ENCODE peak calls at places on chromosomes 6 and 20, in seven cellular contexts. S, D, E, Y, A, B and V are unnamed samples.

GRCh38 chr6:57242505-57242904 is 20.4 kb upstream of the RAB23 start:
- DNase-seq in S (no peak), D (no peak), E (peak; percentile 18), Y (no peak), A (no peak), B (no peak), V (peak; percentile 60)

GRCh38 chr6:89162047-89162371 is 16.2 kb downstream of the PM20D2 start:
- DNase-seq in S (peak; percentile 88), D (no peak), E (no peak), Y (no peak), A (no peak), B (no peak), V (no peak)

GRCh38 chr20:33008336-33009213 is 1.1 kb downstream of the BPIFB2 start:
- DNase-seq in S (no peak), D (no peak), E (no peak), Y (peak; percentile 39), A (no peak), B (no peak), V (no peak)

GRCh38 chr6:35476004-35476403 is 7.8 kb downstream of the RPL10A start:
- DNase-seq in S (no peak), D (no peak), E (no peak), Y (peak; percentile 46), A (no peak), B (no peak), V (no peak)

GRCh38 chr6:76792394-76792793 is 670.9 kb downstream of the HTR1B start:
- DNase-seq in S (no peak), D (no peak), E (no peak), Y (no peak), A (no peak), B (no peak), V (no peak)

GRCh38 chr20:24960302-24960801 is 11.3 kb downstream of the CST7 start:
- DNase-seq in S (peak; percentile 50), D (peak; percentile 39), E (no peak), Y (no peak), A (peak; percentile 42), B (no peak), V (no peak)

GRCh38 chr6:5728726-5729434 is 277.8 kb downstream of the NRN1 start:
- DNase-seq in S (no peak), D (no peak), E (no peak), Y (no peak), A (no peak), B (no peak), V (no peak)

GRCh38 chr6:5510734-5511133 is 249.4 kb downstream of the FARS2 start:
- DNase-seq in S (no peak), D (no peak), E (no peak), Y (no peak), A (no peak), B (no peak), V (no peak)

GRCh38 chr6:27414300-27414699 is 25.7 kb downstream of the ZNF391 start:
- DNase-seq in S (no peak), D (no peak), E (no peak), Y (no peak), A (no peak), B (no peak), V (no peak)

GRCh38 chr6:24768361-24768760 is 6.4 kb upstream of the GMNN start:
- DNase-seq in S (no peak), D (no peak), E (no peak), Y (no peak), A (no peak), B (no peak), V (no peak)

GRCh38 chr6:13181398-13181797 is 146.9 kb downstream of the TBC1D7 start:
- DNase-seq in S (no peak), D (no peak), E (no peak), Y (no peak), A (no peak), B (no peak), V (no peak)

GRCh38 chr6:113513086-113513485 is 344.1 kb upstream of the MARCKS start:
- DNase-seq in S (no peak), D (no peak), E (no peak), Y (no peak), A (no peak), B (no peak), V (no peak)

GRCh38 chr6:138647006-138647405 is 126.6 kb upstream of the CCDC28A start:
- DNase-seq in S (no peak), D (no peak), E (peak; percentile 75), Y (no peak), A (no peak), B (no peak), V (no peak)

GRCh38 chr6:69865126-69865525 is 1.2 kb upstream of the COL19A1 start:
- DNase-seq in S (no peak), D (no peak), E (peak; percentile 56), Y (no peak), A (no peak), B (no peak), V (no peak)

GRCh38 chr20:6956574-6956973 is 189.1 kb downstream of the BMP2 start:
- DNase-seq in S (no peak), D (no peak), E (no peak), Y (no peak), A (no peak), B (no peak), V (no peak)

GRCh38 chr6:55694148-55694547 is 115.2 kb upstream of the HMGCLL1 start:
- DNase-seq in S (no peak), D (no peak), E (peak; percentile 84), Y (no peak), A (no peak), B (no peak), V (peak; percentile 51)

GRCh38 chr20:48034754-48035153 is 249.5 kb upstream of the SULF2 start:
- DNase-seq in S (no peak), D (no peak), E (no peak), Y (no peak), A (no peak), B (no peak), V (peak; percentile 39)

GRCh38 chr6:14664112-14664592 is 546.6 kb downstream of the CD83 start:
- DNase-seq in S (no peak), D (no peak), E (no peak), Y (no peak), A (no peak), B (no peak), V (no peak)

GRCh38 chr20:46349742-46350056 is 41.4 kb upstream of the CDH22 start:
- DNase-seq in S (no peak), D (no peak), E (no peak), Y (no peak), A (no peak), B (no peak), V (peak; percentile 31)

GRCh38 chr6:44527191-44527960 is 139.9 kb downstream of the CDC5L start:
- DNase-seq in S (no peak), D (no peak), E (no peak), Y (no peak), A (no peak), B (no peak), V (no peak)

GRCh38 chr6:46781478-46782378 is 11.5 kb upstream of the MEP1A start:
- DNase-seq in S (no peak), D (no peak), E (peak; percentile 77), Y (no peak), A (no peak), B (peak; percentile 42), V (peak; percentile 83)
- TF ChIP-seq CTCF in S (no peak), D (no peak), E (peak; percentile 80), Y (peak; percentile 70), A (peak; percentile 64), B (peak; percentile 54), V (peak; percentile 81)

GRCh38 chr6:83378621-83379388 is 52.0 kb downstream of the ME1 start:
- DNase-seq in S (no peak), D (no peak), E (no peak), Y (no peak), A (no peak), B (no peak), V (no peak)
- TF ChIP-seq CTCF in S (no peak), D (no peak), E (no peak), Y (no peak), A (no peak), B (no peak), V (no peak)

GRCh38 chr6:31831350-31832215 is 4.0 kb downstream of the HSPA1B start:
- DNase-seq in S (no peak), D (no peak), E (no peak), Y (no peak), A (peak; percentile 37), B (no peak), V (no peak)

GRCh38 chr6:31826793-31827285 is 699 bp upstream of the HSPA1B start:
- DNase-seq in S (peak; percentile 97), D (no peak), E (peak; percentile 87), Y (peak; percentile 93), A (peak; percentile 91), B (peak; percentile 93), V (peak; percentile 86)

GRCh38 chr6:31827286-31828079 is at the start of gene HSPA1B:
- DNase-seq in S (peak; percentile 100), D (peak; percentile 66), E (peak; percentile 100), Y (peak; percentile 100), A (peak; percentile 99), B (peak; percentile 99), V (peak; percentile 99)

GRCh38 chr6:31825553-31825952 is 2.0 kb upstream of the HSPA1B start:
- DNase-seq in S (no peak), D (no peak), E (no peak), Y (no peak), A (no peak), B (no peak), V (no peak)

DNA sequence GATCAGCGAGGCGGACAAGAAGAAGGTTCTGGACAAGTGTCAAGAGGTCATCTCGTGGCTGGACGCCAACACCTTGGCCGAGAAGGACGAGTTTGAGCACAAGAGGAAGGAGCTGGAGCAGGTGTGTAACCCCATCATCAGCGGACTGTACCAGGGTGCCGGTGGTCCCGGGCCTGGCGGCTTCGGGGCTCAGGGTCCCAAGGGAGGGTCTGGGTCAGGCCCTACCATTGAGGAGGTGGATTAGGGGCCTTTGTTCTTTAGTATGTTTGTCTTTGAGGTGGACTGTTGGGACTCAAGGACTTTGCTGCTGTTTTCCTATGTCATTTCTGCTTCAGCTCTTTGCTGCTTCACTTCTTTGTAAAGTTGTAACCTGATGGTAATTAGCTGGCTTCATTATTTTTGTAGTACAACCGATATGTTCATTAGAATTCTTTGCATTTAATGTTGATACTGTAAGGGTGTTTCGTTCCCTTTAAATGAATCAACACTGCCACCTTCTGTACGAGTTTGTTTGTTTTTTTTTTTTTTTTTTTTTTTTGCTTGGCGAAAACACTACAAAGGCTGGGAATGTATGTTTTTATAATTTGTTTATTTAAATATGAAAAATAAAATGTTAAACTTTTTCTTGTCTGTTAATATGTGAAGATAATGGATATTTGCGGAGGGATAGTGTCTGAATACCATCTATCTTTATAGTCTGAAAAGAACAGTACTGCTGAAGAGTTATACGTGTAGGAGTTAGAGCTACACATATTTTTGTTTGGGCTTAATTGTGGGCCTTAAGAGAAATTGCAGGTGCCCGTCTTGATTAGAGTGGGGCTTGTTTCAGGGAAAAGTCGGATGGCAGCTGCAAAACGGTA is 2.3 kb downstream of the HSPA1B start:
- DNase-seq in S (no peak), D (no peak), E (peak; percentile 77), Y (no peak), A (peak; percentile 39), B (no peak), V (peak; percentile 46)
- TF ChIP-seq CTCF in S (no peak), D (peak; percentile 64), E (peak; percentile 70), Y (peak; percentile 52), A (peak; percentile 45), B (peak; percentile 47), V (peak; percentile 62)

DNA sequence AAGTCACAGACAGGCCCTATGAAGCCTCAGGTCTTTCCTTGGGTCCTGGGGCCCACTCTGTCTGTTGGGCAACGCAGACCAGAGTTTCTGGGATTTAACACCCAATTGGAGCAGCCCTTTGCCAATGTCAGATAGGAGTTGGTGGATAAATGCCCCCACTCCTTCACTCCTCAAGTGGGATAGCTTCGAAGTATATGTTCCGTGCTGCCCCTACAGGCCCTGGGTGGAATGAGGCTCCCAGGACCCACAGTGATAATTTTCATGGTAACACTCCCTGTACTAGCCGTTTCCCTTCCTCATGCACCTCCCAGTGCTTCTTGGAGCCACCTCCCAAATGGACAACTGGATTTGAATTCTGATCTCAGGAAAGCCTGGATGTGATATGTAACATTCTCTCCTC is 145.4 kb downstream of the FOXA2 start:
- DNase-seq in S (no peak), D (no peak), E (no peak), Y (no peak), A (no peak), B (no peak), V (no peak)
- TF ChIP-seq CTCF in S (no peak), D (no peak), E (peak; percentile 36), Y (no peak), A (no peak), B (no peak), V (peak; percentile 12)